ENCODE peak calls at places on chromosomes 11 and 22, in four cellular contexts. One of them, this sample, is unnamed. For H3K36me3, the result is how much of the 10 kb centered on the place peaks cover.

GRCh38 chr11:465896-466538 is 15.9 kb downstream of the PTDSS2 start:
- DNase-seq in cardiac muscle cell: no peak
- DNase-seq in neuronal stem cell: no peak
- DNase-seq in sigmoid colon: no peak
- DNase-seq in this sample: peak

GRCh38 chr11:132463941-132464340 is 1068.4 kb downstream of the OPCML start:
- DNase-seq in neuronal stem cell: no peak
- DNase-seq in sigmoid colon: no peak
- DNase-seq in cardiac muscle cell: no peak
- DNase-seq in this sample: no peak

GRCh38 chr11:92473736-92474135 is 249.1 kb downstream of the FAT3 start:
- DNase-seq in cardiac muscle cell: no peak
- DNase-seq in neuronal stem cell: no peak
- DNase-seq in sigmoid colon: no peak
- DNase-seq in this sample: peak

GRCh38 chr11:47915407-47916137 is 64.8 kb upstream of the PTPRJ start:
- DNase-seq in cardiac muscle cell: no peak
- DNase-seq in neuronal stem cell: no peak
- DNase-seq in sigmoid colon: no peak
- DNase-seq in this sample: no peak

GRCh38 chr11:64568041-64568571 is 22.9 kb upstream of the SLC22A12 start:
- DNase-seq in cardiac muscle cell: no peak
- DNase-seq in neuronal stem cell: no peak
- DNase-seq in sigmoid colon: no peak
- DNase-seq in this sample: no peak

GRCh38 chr22:22955866-22956535 is 68.4 kb downstream of the IGLL5 start:
- DNase-seq in sigmoid colon: peak
- DNase-seq in neuronal stem cell: peak
- DNase-seq in cardiac muscle cell: peak
- DNase-seq in this sample: peak

GRCh38 chr11:71339178-71339881 is 87.0 kb upstream of the SHANK2 start:
- DNase-seq in sigmoid colon: no peak
- DNase-seq in cardiac muscle cell: no peak
- DNase-seq in neuronal stem cell: no peak
- DNase-seq in this sample: peak

GRCh38 chr11:123719452-123719851 is 22.0 kb downstream of the ZNF202 start:
- DNase-seq in cardiac muscle cell: no peak
- DNase-seq in sigmoid colon: no peak
- DNase-seq in neuronal stem cell: no peak
- DNase-seq in this sample: peak

GRCh38 chr11:71164621-71165020 is 87.8 kb downstream of the SHANK2 start:
- DNase-seq in neuronal stem cell: no peak
- DNase-seq in sigmoid colon: peak
- DNase-seq in cardiac muscle cell: no peak
- DNase-seq in this sample: no peak

GRCh38 chr11:69430566-69430965 is 50.9 kb upstream of the LINC01488 start:
- DNase-seq in cardiac muscle cell: no peak
- DNase-seq in sigmoid colon: peak
- DNase-seq in neuronal stem cell: no peak
- DNase-seq in this sample: no peak

GRCh38 chr11:69624293-69624692 is 16.7 kb upstream of the CCND1 start:
- DNase-seq in cardiac muscle cell: no peak
- DNase-seq in sigmoid colon: no peak
- DNase-seq in neuronal stem cell: no peak
- DNase-seq in this sample: no peak

GRCh38 chr11:120663142-120663541 is 151.6 kb downstream of the GRIK4 start:
- DNase-seq in sigmoid colon: no peak
- DNase-seq in neuronal stem cell: no peak
- DNase-seq in cardiac muscle cell: no peak
- DNase-seq in this sample: no peak

GRCh38 chr11:76141901-76142300 is 64.4 kb downstream of the WNT11 start:
- DNase-seq in sigmoid colon: no peak
- DNase-seq in neuronal stem cell: no peak
- DNase-seq in cardiac muscle cell: no peak
- DNase-seq in this sample: no peak

GRCh38 chr11:120563698-120564572 is 52.4 kb downstream of the GRIK4 start:
- DNase-seq in neuronal stem cell: peak
- DNase-seq in cardiac muscle cell: peak
- DNase-seq in sigmoid colon: no peak
- DNase-seq in this sample: no peak

GRCh38 chr22:25127274-25127673 is 72.4 kb upstream of the CRYBB3 start:
- DNase-seq in sigmoid colon: no peak
- DNase-seq in neuronal stem cell: no peak
- DNase-seq in cardiac muscle cell: no peak
- DNase-seq in this sample: no peak

GRCh38 chr11:45799562-45799961 is 5.4 kb upstream of the SLC35C1 start:
- DNase-seq in sigmoid colon: peak
- DNase-seq in cardiac muscle cell: no peak
- DNase-seq in neuronal stem cell: no peak
- DNase-seq in this sample: no peak

GRCh38 chr11:59818572-59818971 is 8.0 kb upstream of the MRPL16 start:
- DNase-seq in sigmoid colon: no peak
- DNase-seq in cardiac muscle cell: no peak
- DNase-seq in neuronal stem cell: no peak
- DNase-seq in this sample: no peak

GRCh38 chr11:117884994-117885393 is 8.5 kb upstream of the FXYD6 start:
- DNase-seq in cardiac muscle cell: no peak
- DNase-seq in neuronal stem cell: no peak
- DNase-seq in sigmoid colon: peak
- DNase-seq in this sample: no peak

GRCh38 chr22:33921576-33922181 is 1.4 kb upstream of the LARGE1 start:
- DNase-seq in neuronal stem cell: peak
- DNase-seq in sigmoid colon: peak
- DNase-seq in cardiac muscle cell: peak
- DNase-seq in this sample: peak

GRCh38 chr11:61626580-61627380 is 45.9 kb upstream of the SYT7 start:
- DNase-seq in sigmoid colon: no peak
- DNase-seq in cardiac muscle cell: peak
- DNase-seq in neuronal stem cell: no peak
- DNase-seq in this sample: peak

GRCh38 chr11:78933361-78933760 is 358.7 kb upstream of the NARS2 start:
- DNase-seq in cardiac muscle cell: no peak
- DNase-seq in neuronal stem cell: no peak
- DNase-seq in sigmoid colon: no peak
- DNase-seq in this sample: no peak

GRCh38 chr11:19561011-19561410 is 151.6 kb upstream of the NAV2 start:
- DNase-seq in neuronal stem cell: no peak
- DNase-seq in cardiac muscle cell: no peak
- DNase-seq in sigmoid colon: no peak
- DNase-seq in this sample: no peak

GRCh38 chr11:122816701-122817100 is 21.6 kb upstream of the CRTAM start:
- DNase-seq in neuronal stem cell: no peak
- DNase-seq in sigmoid colon: no peak
- DNase-seq in cardiac muscle cell: no peak
- DNase-seq in this sample: no peak

GRCh38 chr11:107856180-107856980 is 2.2 kb downstream of the SLC35F2 start:
- DNase-seq in sigmoid colon: no peak
- DNase-seq in neuronal stem cell: no peak
- DNase-seq in cardiac muscle cell: no peak
- DNase-seq in this sample: no peak

GRCh38 chr22:43479311-43479710 is 67.5 kb downstream of the MPPED1 start:
- DNase-seq in sigmoid colon: no peak
- DNase-seq in neuronal stem cell: no peak
- DNase-seq in cardiac muscle cell: no peak
- DNase-seq in this sample: no peak

GRCh38 chr11:128509990-128510389 is 77.4 kb downstream of the ETS1 start:
- DNase-seq in cardiac muscle cell: no peak
- DNase-seq in sigmoid colon: no peak
- DNase-seq in neuronal stem cell: no peak
- DNase-seq in this sample: peak
- H3K4me3 ChIP-seq in cardiac muscle cell: no peak
- H3K4me3 ChIP-seq in sigmoid colon: no peak
- H3K4me3 ChIP-seq in neuronal stem cell: no peak
- H3K4me3 ChIP-seq in this sample: no peak

GRCh38 chr11:1830119-1830499 is 4.7 kb upstream of the SYT8 start:
- DNase-seq in neuronal stem cell: no peak
- DNase-seq in sigmoid colon: no peak
- DNase-seq in cardiac muscle cell: no peak
- DNase-seq in this sample: peak

GRCh38 chr11:1827931-1828330 is 6.9 kb upstream of the SYT8 start:
- DNase-seq in sigmoid colon: no peak
- DNase-seq in cardiac muscle cell: no peak
- DNase-seq in neuronal stem cell: no peak
- DNase-seq in this sample: no peak

GRCh38 chr11:1829039-1829820 is 5.6 kb upstream of the SYT8 start:
- DNase-seq in neuronal stem cell: no peak
- DNase-seq in sigmoid colon: no peak
- DNase-seq in cardiac muscle cell: no peak
- DNase-seq in this sample: peak

GRCh38 chr11:1827095-1827797 is 7.5 kb upstream of the SYT8 start:
- DNase-seq in neuronal stem cell: no peak
- DNase-seq in cardiac muscle cell: no peak
- DNase-seq in sigmoid colon: peak
- DNase-seq in this sample: peak

GRCh38 chr11:1828542-1828941 is 6.2 kb upstream of the SYT8 start:
- DNase-seq in sigmoid colon: no peak
- DNase-seq in cardiac muscle cell: no peak
- DNase-seq in neuronal stem cell: no peak
- DNase-seq in this sample: no peak
- H3K36me3 ChIP-seq in sigmoid colon: under half
- H3K36me3 ChIP-seq in cardiac muscle cell: under half
- H3K36me3 ChIP-seq in neuronal stem cell: under half
- H3K36me3 ChIP-seq in this sample: under half

DNA sequence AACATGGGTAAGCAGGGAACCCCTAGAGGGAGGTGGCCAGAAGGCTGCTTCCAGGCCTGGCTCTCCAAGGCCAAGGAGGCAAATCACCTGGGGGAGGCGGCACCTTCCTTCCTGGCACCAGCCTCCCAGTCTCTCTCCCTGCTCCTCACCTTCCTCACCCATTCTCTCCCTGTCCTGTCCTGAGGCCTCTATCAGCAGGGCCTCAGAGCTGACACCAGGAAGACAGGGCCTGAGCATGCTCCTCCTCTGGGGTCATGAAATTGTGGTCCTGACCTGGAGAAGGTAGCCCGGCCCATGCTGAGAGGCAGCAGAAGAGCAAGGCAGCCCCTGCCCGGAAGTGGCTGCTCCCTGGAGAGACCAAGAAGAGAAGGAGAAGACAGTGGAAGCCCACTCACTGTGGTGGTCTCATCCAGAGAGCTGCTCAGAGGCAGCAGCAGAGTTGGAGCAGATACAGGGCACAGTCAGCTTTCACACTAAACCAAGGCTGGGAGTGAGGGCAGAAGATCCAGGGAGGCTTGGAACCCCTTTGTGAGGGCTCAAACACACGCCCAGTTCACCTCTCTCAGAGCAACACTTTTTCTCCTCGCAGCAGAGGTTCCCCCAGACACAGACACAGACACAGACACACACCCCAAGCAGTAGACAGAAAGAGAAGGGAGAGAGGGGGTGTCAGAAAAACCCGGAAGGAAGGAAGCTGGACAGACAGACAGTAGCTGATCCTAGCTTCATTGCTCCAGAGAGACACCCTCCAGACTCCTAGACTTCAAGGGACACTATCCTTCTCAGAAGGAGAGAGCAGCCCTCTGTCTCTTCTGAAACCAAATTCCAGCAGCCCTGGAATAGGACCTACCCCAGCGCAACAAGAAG is 1.8 kb downstream of the BCL9L start:
- DNase-seq in neuronal stem cell: no peak
- DNase-seq in sigmoid colon: peak
- DNase-seq in cardiac muscle cell: no peak
- DNase-seq in this sample: no peak
- H3K4me3 ChIP-seq in neuronal stem cell: peak
- H3K4me3 ChIP-seq in sigmoid colon: peak
- H3K4me3 ChIP-seq in cardiac muscle cell: peak
- H3K4me3 ChIP-seq in this sample: peak

GRCh38 chr11:95835768-95836488 is 45.6 kb downstream of the CEP57 start:
- DNase-seq in sigmoid colon: peak
- DNase-seq in neuronal stem cell: peak
- DNase-seq in cardiac muscle cell: peak
- DNase-seq in this sample: peak
- H3K36me3 ChIP-seq in sigmoid colon: half or more
- H3K36me3 ChIP-seq in neuronal stem cell: half or more
- H3K36me3 ChIP-seq in cardiac muscle cell: half or more
- H3K36me3 ChIP-seq in this sample: under half

GRCh38 chr11:13207665-13208594 is 69.7 kb upstream of the BMAL1 start:
- DNase-seq in cardiac muscle cell: peak
- DNase-seq in sigmoid colon: no peak
- DNase-seq in neuronal stem cell: no peak
- DNase-seq in this sample: peak

GRCh38 chr11:13208921-13209320 is 68.7 kb upstream of the BMAL1 start:
- DNase-seq in neuronal stem cell: no peak
- DNase-seq in cardiac muscle cell: no peak
- DNase-seq in sigmoid colon: no peak
- DNase-seq in this sample: no peak

GRCh38 chr11:13206086-13206640 is 71.4 kb upstream of the BMAL1 start:
- DNase-seq in cardiac muscle cell: no peak
- DNase-seq in neuronal stem cell: no peak
- DNase-seq in sigmoid colon: no peak
- DNase-seq in this sample: no peak

GRCh38 chr11:13205446-13205845 is 72.1 kb upstream of the BMAL1 start:
- DNase-seq in cardiac muscle cell: no peak
- DNase-seq in sigmoid colon: no peak
- DNase-seq in neuronal stem cell: no peak
- DNase-seq in this sample: no peak

DNA sequence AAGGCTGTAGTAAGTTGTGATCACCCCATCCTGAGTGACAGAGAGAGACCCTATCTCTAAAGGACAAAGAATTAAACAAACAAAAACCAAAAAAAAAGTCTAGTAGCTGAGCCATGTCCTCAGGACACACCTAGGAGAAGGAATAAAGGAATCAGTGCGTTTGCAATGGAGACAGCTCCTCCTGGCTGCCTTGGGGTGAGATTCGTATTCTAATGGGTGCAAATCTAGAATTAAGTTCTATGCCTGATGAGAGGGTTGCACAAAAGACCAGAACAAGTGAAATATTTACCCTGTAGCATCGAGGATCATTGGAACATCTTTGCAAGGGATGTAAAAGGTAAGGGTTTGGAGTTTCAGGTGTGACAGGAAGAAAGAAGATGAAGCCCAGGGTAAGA is 70.3 kb upstream of the BMAL1 start:
- DNase-seq in sigmoid colon: no peak
- DNase-seq in neuronal stem cell: no peak
- DNase-seq in cardiac muscle cell: no peak
- DNase-seq in this sample: peak
- H3K4me3 ChIP-seq in sigmoid colon: no peak
- H3K4me3 ChIP-seq in neuronal stem cell: no peak
- H3K4me3 ChIP-seq in cardiac muscle cell: no peak
- H3K4me3 ChIP-seq in this sample: peak

DNA sequence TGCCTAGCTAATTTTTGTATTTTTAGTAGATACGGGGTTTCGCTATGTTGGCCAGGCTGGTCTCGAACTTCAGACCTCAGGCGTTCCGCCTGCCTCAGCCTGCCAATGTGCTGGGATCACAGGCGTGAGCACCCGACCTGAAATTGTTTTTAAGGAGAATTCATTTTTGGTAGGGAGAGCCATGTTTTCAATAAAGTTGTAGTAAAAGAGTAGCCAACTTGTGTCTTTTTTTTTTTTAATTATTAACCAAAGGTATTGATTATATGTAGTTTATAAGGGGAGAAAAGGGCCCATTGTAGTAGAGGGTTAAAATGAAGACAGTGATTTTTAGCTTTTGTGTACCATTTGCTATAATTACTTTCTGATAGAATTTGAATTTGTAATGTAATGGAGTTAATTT is 31.6 kb upstream of the HSD17B12 start:
- DNase-seq in sigmoid colon: no peak
- DNase-seq in cardiac muscle cell: no peak
- DNase-seq in neuronal stem cell: no peak
- DNase-seq in this sample: no peak
- H3K36me3 ChIP-seq in sigmoid colon: under half
- H3K36me3 ChIP-seq in cardiac muscle cell: under half
- H3K36me3 ChIP-seq in neuronal stem cell: under half
- H3K36me3 ChIP-seq in this sample: under half

This sample was measured in bronchial epithelial cell.